ENCODE peak calls at places on chromosomes 11 and 22, in four cellular contexts. P is sciatic nerve, V is adipocyte, W is nucleus accumbens. T is an unnamed sample.

GRCh38 chr22:30876221-30876751 is 92.3 kb downstream of the MORC2 start:
- DNase-seq in P (peak), W (no peak), V (no peak), T (no peak)

GRCh38 chr22:20106205-20106848 is 9.6 kb upstream of the RANBP1 start:
- DNase-seq in P (no peak), V (no peak), W (no peak), T (no peak)

GRCh38 chr11:6646040-6646439 is 9.6 kb downstream of the DCHS1 start:
- DNase-seq in W (no peak), V (peak), P (peak), T (peak)

GRCh38 chr11:64600281-64600992 is 9.4 kb downstream of the SLC22A12 start:
- DNase-seq in W (no peak), P (no peak), V (no peak), T (no peak)

GRCh38 chr22:22375586-22376351 is 131.2 kb downstream of the VPREB1 start:
- DNase-seq in V (no peak), W (no peak), P (no peak), T (no peak)

GRCh38 chr11:1770528-1770927 is 6.8 kb upstream of the CTSD start:
- DNase-seq in P (no peak), V (no peak), W (no peak), T (no peak)

GRCh38 chr11:76629853-76630599 is 40.5 kb downstream of the LRRC32 start:
- DNase-seq in W (no peak), V (no peak), P (peak), T (peak)

GRCh38 chr22:27670701-27671412 is 130.7 kb downstream of the MN1 start:
- DNase-seq in P (no peak), V (no peak), W (no peak), T (no peak)

GRCh38 chr11:63736864-63737263 is 31.7 kb downstream of the ZFTA start:
- DNase-seq in V (no peak), W (no peak), P (no peak), T (no peak)

GRCh38 chr11:77171885-77172665 is 44.0 kb downstream of the MYO7A start:
- DNase-seq in V (no peak), P (no peak), W (no peak), T (no peak)

GRCh38 chr22:49025791-49026475 is 801.7 kb downstream of the BRD1 start:
- DNase-seq in V (no peak), W (no peak), P (no peak), T (no peak)

GRCh38 chr11:1877211-1878133 is 14.2 kb downstream of the PRR33 start:
- DNase-seq in V (peak), P (peak), W (no peak), T (no peak)

GRCh38 chr11:72573380-72573949 is 100.8 kb downstream of the PDE2A start:
- DNase-seq in W (no peak), V (peak), P (peak), T (peak)

GRCh38 chr11:82547163-82547560 is 186.5 kb downstream of the FAM181B start:
- DNase-seq in V (no peak), P (no peak), W (no peak), T (no peak)

GRCh38 chr11:18299724-18300123 is 22.2 kb downstream of the HPS5 start:
- DNase-seq in W (no peak), P (no peak), V (no peak), T (no peak)